ENCODE peak calls at places on chromosomes 4 and X, in seven cellular contexts. H is naive thymus-derived CD8-positive, alpha-beta T cell; W is AG04449; A is activated CD4-positive, alpha-beta memory T cell treated with anti-CD3 and anti-CD28 coated beads for 36 hours; P is colonic mucosa; F is substantia nigra; B is NCI-H2081. Q is an unnamed sample.

GRCh38 chr4:106273831-106274230 is 42.2 kb downstream of the TBCK start:
- DNase-seq in H (no peak), W (no peak), A (no peak), P (no peak), F (no peak), B (no peak), Q (no peak)

GRCh38 chrX:56764975-56765791 is 36.1 kb downstream of the NBDY start:
- DNase-seq in H (peak), W (no peak), A (peak), P (no peak), F (no peak), B (no peak), Q (no peak)

GRCh38 chrX:118181030-118181429 is 64.4 kb upstream of the KLHL13 start:
- DNase-seq in H (no peak), W (no peak), A (no peak), P (no peak), F (no peak), B (no peak), Q (no peak)

GRCh38 chr4:7020856-7021255 is 22.3 kb upstream of the TADA2B start:
- DNase-seq in H (no peak), W (no peak), A (no peak), P (no peak), F (no peak), B (no peak), Q (no peak)

GRCh38 chr4:187017156-187017555 is 293.5 kb upstream of the FAT1 start:
- DNase-seq in H (no peak), W (no peak), A (no peak), P (no peak), F (no peak), B (no peak), Q (no peak)

GRCh38 chr4:104416725-104417363 is 77.8 kb downstream of the CXXC4 start:
- DNase-seq in H (no peak), W (no peak), A (no peak), P (peak), F (no peak), B (no peak), Q (no peak)

GRCh38 chrX:19739683-19740082 is 147.7 kb downstream of the SH3KBP1 start:
- DNase-seq in H (peak), W (peak), A (peak), P (peak), F (no peak), B (peak), Q (peak)

GRCh38 chr4:3702084-3702521 is 64.1 kb upstream of the ADRA2C start:
- DNase-seq in H (no peak), W (no peak), A (no peak), P (no peak), F (no peak), B (no peak), Q (no peak)

GRCh38 chr4:41204400-41204978 is 9.9 kb downstream of the APBB2 start:
- DNase-seq in H (no peak), W (no peak), A (no peak), P (no peak), F (no peak), B (no peak), Q (no peak)

GRCh38 chr4:165394275-165394674 is 15.5 kb downstream of the CPE start:
- DNase-seq in H (no peak), W (no peak), A (no peak), P (no peak), F (no peak), B (no peak), Q (no peak)

GRCh38 chrX:103792916-103793540 is 16.4 kb downstream of the PLP1 start:
- DNase-seq in H (no peak), W (peak), A (no peak), P (no peak), F (no peak), B (no peak), Q (peak)